ENCODE peak calls at places on chromosomes 2 and 18, in seven cellular contexts. T, L, J, C, Q, N and M are unnamed samples.
A peak's percentile ranks its signal among the peaks of the same experiment; 100 is the strongest.

GRCh38 chr2:126657636-126658315 is 1.8 kb downstream of the GYPC start:
- DNase-seq in T (peak; percentile 96), L (peak; percentile 84), J (peak; percentile 99), C (peak; percentile 52), Q (peak; percentile 92), N (peak; percentile 99), M (peak; percentile 59)

GRCh38 chr2:78281164-78281563 is 744.3 kb upstream of the REG3G start:
- DNase-seq in T (no peak), L (no peak), J (no peak), C (no peak), Q (no peak), N (no peak), M (no peak)

GRCh38 chr2:15066138-15066537 is 433.6 kb downstream of the LRATD1 start:
- DNase-seq in T (no peak), L (no peak), J (no peak), C (no peak), Q (no peak), N (no peak), M (no peak)

GRCh38 chr18:30988440-30988839 is 54.1 kb downstream of the DSC3 start:
- DNase-seq in T (no peak), L (no peak), J (no peak), C (no peak), Q (no peak), N (no peak), M (no peak)

GRCh38 chr2:181678033-181678586 is 2.2 kb downstream of the NEUROD1 start:
- DNase-seq in T (peak; percentile 49), L (peak; percentile 69), J (peak; percentile 41), C (peak; percentile 35), Q (no peak), N (peak; percentile 82), M (peak; percentile 77)

GRCh38 chr18:23964282-23965238 is 50.0 kb upstream of the TTC39C start:
- DNase-seq in T (no peak), L (no peak), J (peak; percentile 22), C (no peak), Q (peak; percentile 66), N (no peak), M (no peak)

GRCh38 chr2:223010641-223011040 is 41.3 kb upstream of the KCNE4 start:
- DNase-seq in T (no peak), L (no peak), J (no peak), C (peak; percentile 67), Q (no peak), N (peak; percentile 82), M (no peak)

GRCh38 chr2:21372654-21373053 is 248.9 kb downstream of the TDRD15 start:
- DNase-seq in T (no peak), L (no peak), J (peak; percentile 39), C (peak; percentile 17), Q (no peak), N (no peak), M (peak; percentile 58)

GRCh38 chr2:156333274-156333950 is 891 bp upstream of the NR4A2 start:
- DNase-seq in T (no peak), L (peak; percentile 88), J (no peak), C (peak; percentile 30), Q (no peak), N (no peak), M (no peak)

GRCh38 chr2:111711270-111711669 is 172.7 kb downstream of the ANAPC1 start:
- DNase-seq in T (no peak), L (no peak), J (no peak), C (no peak), Q (no peak), N (no peak), M (no peak)

GRCh38 chr2:71417300-71418202 is 35.8 kb upstream of the DYSF start:
- DNase-seq in T (no peak), L (no peak), J (no peak), C (no peak), Q (no peak), N (no peak), M (no peak)

GRCh38 chr2:196322963-196323810 is 151.8 kb upstream of the STK17B start:
- DNase-seq in T (no peak), L (no peak), J (no peak), C (peak; percentile 23), Q (no peak), N (peak; percentile 82), M (no peak)

GRCh38 chr18:46152808-46153617 is 48.8 kb downstream of the HAUS1 start:
- DNase-seq in T (no peak), L (peak; percentile 48), J (no peak), C (peak; percentile 68), Q (no peak), N (no peak), M (peak; percentile 74)

GRCh38 chr2:20509301-20509765 is 62.5 kb downstream of the RHOB start:
- DNase-seq in T (no peak), L (no peak), J (no peak), C (no peak), Q (no peak), N (no peak), M (no peak)

GRCh38 chr18:79903787-79904356 is 47.6 kb downstream of the SLC66A2 start:
- DNase-seq in T (no peak), L (no peak), J (no peak), C (no peak), Q (no peak), N (no peak), M (peak; percentile 8)

GRCh38 chr2:44767691-44768090 is 173.8 kb upstream of the SIX3 start:
- DNase-seq in T (no peak), L (no peak), J (no peak), C (no peak), Q (no peak), N (no peak), M (no peak)

GRCh38 chr2:44770221-44771187 is 171.0 kb upstream of the SIX3 start:
- DNase-seq in T (no peak), L (no peak), J (peak; percentile 35), C (peak; percentile 20), Q (no peak), N (no peak), M (no peak)

GRCh38 chr2:44766777-44767176 is 174.7 kb upstream of the SIX3 start:
- DNase-seq in T (no peak), L (no peak), J (no peak), C (no peak), Q (no peak), N (no peak), M (no peak)

GRCh38 chr2:44769349-44770005 is 172.0 kb upstream of the SIX3 start:
- DNase-seq in T (no peak), L (no peak), J (no peak), C (no peak), Q (no peak), N (no peak), M (no peak)

DNA sequence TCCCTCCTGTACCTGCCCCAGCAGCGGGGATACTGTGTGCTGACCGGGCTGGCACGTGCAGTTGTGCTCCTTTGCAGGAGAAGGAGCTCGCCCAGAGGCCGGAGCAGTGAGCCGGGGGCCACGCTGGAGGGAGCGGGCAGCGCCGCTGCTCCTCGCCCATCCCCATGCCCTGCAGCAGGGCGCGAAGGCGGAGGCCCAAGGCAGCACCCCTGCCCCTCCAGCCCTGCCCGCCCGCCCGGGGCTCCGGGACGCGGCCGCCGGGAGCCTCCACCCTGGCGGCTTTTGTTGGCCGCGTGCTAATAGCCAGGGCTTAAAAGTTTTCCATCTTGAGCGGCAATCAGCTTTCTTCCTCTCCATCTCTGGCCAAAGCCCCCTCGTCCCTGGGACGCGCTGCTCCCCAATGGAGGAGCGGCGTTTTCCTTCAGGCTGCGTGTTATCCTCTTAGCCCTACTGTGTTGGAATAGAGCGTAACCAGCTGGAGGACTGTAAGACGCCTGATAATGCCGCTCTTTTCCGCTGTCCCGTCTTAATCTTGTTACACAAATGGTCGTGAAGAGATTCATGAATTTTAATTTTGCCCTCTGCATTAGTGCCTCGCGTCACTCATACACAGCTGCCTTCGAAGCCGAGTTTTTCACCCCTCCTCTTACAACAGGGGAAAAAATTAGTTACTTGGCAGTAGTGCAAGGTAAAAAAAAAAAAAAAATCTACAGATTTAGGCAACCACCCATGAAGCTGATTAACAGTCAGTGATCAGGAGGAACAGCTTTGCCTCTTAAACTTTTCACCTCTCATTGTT is 172.9 kb upstream of the SIX3 start:
- DNase-seq in T (no peak), L (no peak), J (no peak), C (no peak), Q (no peak), N (no peak), M (no peak)
- H3K4me3 ChIP-seq in T (no peak overlapping the region), L (no peak overlapping the region), J (no peak overlapping the region), C (no peak overlapping the region), Q (no peak overlapping the region), N (no peak overlapping the region), M (peak overlapping the region; percentile 4)

GRCh38 chr2:176592230-176592629 is 323.0 kb downstream of the MTX2 start:
- DNase-seq in T (no peak), L (no peak), J (no peak), C (no peak), Q (no peak), N (no peak), M (no peak)
- H3K4me3 ChIP-seq in T (no peak overlapping the region), L (no peak overlapping the region), J (no peak overlapping the region), C (no peak overlapping the region), Q (no peak overlapping the region), N (no peak overlapping the region), M (no peak overlapping the region)

GRCh38 chr18:9959564-9959963 is 45.7 kb downstream of the VAPA start:
- DNase-seq in T (no peak), L (no peak), J (no peak), C (no peak), Q (no peak), N (no peak), M (no peak)
- H3K4me3 ChIP-seq in T (no peak overlapping the region), L (no peak overlapping the region), J (no peak overlapping the region), C (no peak overlapping the region), Q (no peak overlapping the region), N (no peak overlapping the region), M (no peak overlapping the region)

GRCh38 chr2:132443106-132443505 is 26.5 kb downstream of the GPR39 start:
- DNase-seq in T (no peak), L (no peak), J (no peak), C (no peak), Q (no peak), N (no peak), M (no peak)

GRCh38 chr2:132439703-132440398 is 23.2 kb downstream of the GPR39 start:
- DNase-seq in T (no peak), L (no peak), J (no peak), C (peak; percentile 87), Q (no peak), N (peak; percentile 29), M (no peak)

GRCh38 chr2:132438650-132439030 is 22.0 kb downstream of the GPR39 start:
- DNase-seq in T (no peak), L (no peak), J (peak; percentile 11), C (peak; percentile 99), Q (no peak), N (peak; percentile 87), M (no peak)

GRCh38 chr2:132441051-132441450 is 24.4 kb downstream of the GPR39 start:
- DNase-seq in T (no peak), L (no peak), J (no peak), C (no peak), Q (no peak), N (no peak), M (no peak)

DNA sequence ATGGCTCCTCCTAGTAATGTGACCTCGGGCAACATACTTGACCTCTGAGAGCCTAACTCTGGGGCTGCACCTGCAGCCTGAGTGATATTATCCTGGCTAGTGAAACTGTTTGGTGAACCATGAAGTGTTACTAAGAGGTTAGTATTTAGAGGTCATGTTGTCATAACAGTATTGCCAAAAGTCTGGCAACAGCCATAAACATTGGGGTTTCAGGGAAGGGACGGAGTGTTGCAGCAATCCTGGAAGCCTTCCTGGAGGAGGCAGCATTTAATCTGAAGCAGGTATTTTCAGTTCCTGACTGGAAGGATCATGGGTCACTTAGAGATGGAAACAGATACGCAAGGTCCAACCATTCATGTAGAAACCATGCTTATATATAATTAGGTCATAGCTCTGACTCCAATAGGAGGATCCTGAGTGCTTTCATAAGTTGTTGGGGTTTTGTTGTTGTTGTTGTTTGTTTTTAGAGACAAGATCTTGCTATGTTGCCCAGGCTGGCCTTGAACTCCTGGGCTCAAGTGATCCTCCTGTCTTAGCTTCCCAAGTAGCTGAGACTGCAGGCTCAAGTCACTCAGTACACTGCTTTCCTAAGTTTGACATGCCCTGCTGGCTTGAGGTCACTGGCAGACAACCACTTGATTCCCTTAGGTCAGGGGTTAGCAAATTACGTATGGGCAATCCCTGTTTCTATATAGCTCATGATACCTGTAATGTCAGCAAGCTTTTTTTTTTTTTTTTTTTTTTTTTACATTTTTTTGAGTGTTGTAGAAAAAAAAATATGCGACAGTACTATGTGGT is 21.4 kb downstream of the GPR39 start:
- DNase-seq in T (no peak), L (no peak), J (no peak), C (no peak), Q (no peak), N (no peak), M (no peak)
- H3K4me3 ChIP-seq in T (no peak overlapping the region), L (no peak overlapping the region), J (no peak overlapping the region), C (no peak overlapping the region), Q (no peak overlapping the region), N (no peak overlapping the region), M (no peak overlapping the region)